ENCODE peak calls at places on chromosomes 2 and 18, in four cellular contexts. B is cardiac fibroblast, O is tibial nerve, Y is naive B cell. Z is an unnamed sample.

GRCh38 chr2:182324665-182325064 is 102.2 kb downstream of the PDE1A start:
- DNase-seq in B (peak; percentile 74), O (no peak), Y (no peak), Z (peak; percentile 84)

GRCh38 chr2:128451084-128451483 is 132.4 kb upstream of the HS6ST1 start:
- DNase-seq in B (no peak), O (no peak), Y (no peak), Z (no peak)

GRCh38 chr2:6186332-6187100 is 494.3 kb downstream of the SOX11 start:
- DNase-seq in B (peak; percentile 19), O (no peak), Y (no peak), Z (no peak)

GRCh38 chr2:163469561-163469962 is 266.2 kb downstream of the FIGN start:
- DNase-seq in B (peak; percentile 26), O (no peak), Y (no peak), Z (no peak)

GRCh38 chr2:118388771-118389170 is 300.5 kb downstream of the INSIG2 start:
- DNase-seq in B (no peak), O (no peak), Y (no peak), Z (no peak)

GRCh38 chr2:172813314-172813888 is 77.8 kb downstream of the RAPGEF4 start:
- DNase-seq in B (peak; percentile 71), O (no peak), Y (no peak), Z (peak; percentile 68)

GRCh38 chr18:53093650-53094049 is 753.7 kb downstream of the DCC start:
- DNase-seq in B (no peak), O (no peak), Y (no peak), Z (no peak)

GRCh38 chr2:107738268-107738667 is 88.4 kb upstream of the RGPD4 start:
- DNase-seq in B (no peak), O (no peak), Y (no peak), Z (no peak)

GRCh38 chr18:69943021-69943420 is 4.7 kb downstream of the CD226 start:
- DNase-seq in B (no peak), O (no peak), Y (no peak), Z (no peak)

GRCh38 chr18:63168287-63168686 is 151.3 kb downstream of the BCL2 start:
- DNase-seq in B (no peak), O (no peak), Y (no peak), Z (no peak)

GRCh38 chr2:232611559-232612218 is 21.7 kb upstream of the EFHD1 start:
- DNase-seq in B (peak; percentile 60), O (peak; percentile 53), Y (peak; percentile 27), Z (peak; percentile 19)

GRCh38 chr2:67581751-67582150 is 184.6 kb downstream of the ETAA1 start:
- DNase-seq in B (no peak), O (no peak), Y (no peak), Z (no peak)

GRCh38 chr2:63853527-63854310 is 12.0 kb downstream of the UGP2 start:
- DNase-seq in B (peak; percentile 75), O (no peak), Y (no peak), Z (no peak)

GRCh38 chr2:66030553-66030952 is 404.4 kb upstream of the MEIS1 start:
- DNase-seq in B (no peak), O (no peak), Y (no peak), Z (no peak)

GRCh38 chr2:59490994-59491393 is 1062.5 kb downstream of the BCL11A start:
- DNase-seq in B (no peak), O (no peak), Y (no peak), Z (no peak)

GRCh38 chr18:61699397-61700090 is 193.3 kb downstream of the RNF152 start:
- DNase-seq in B (no peak), O (no peak), Y (no peak), Z (no peak)

GRCh38 chr2:21118302-21118920 is 5.4 kb upstream of the TDRD15 start:
- DNase-seq in B (peak; percentile 27), O (peak; percentile 19), Y (no peak), Z (peak; percentile 59)

GRCh38 chr2:25587361-25587760 is 86.0 kb downstream of the DTNB start:
- DNase-seq in B (peak; percentile 19), O (no peak), Y (no peak), Z (peak; percentile 55)

GRCh38 chr18:68925268-68925667 is 127.4 kb downstream of the CCDC102B start:
- DNase-seq in B (peak; percentile 12), O (no peak), Y (no peak), Z (no peak)

GRCh38 chr18:48669180-48669675 is 130.4 kb downstream of the CTIF start:
- DNase-seq in B (no peak), O (no peak), Y (no peak), Z (no peak)

GRCh38 chr18:23354625-23355024 is 98.5 kb upstream of the RIOK3 start:
- DNase-seq in B (peak; percentile 34), O (no peak), Y (no peak), Z (peak; percentile 51)

GRCh38 chr2:30280596-30281434 is 49.5 kb downstream of the LBH start:
- DNase-seq in B (no peak), O (no peak), Y (no peak), Z (no peak)

GRCh38 chr2:232984451-232985207 is 28.4 kb downstream of the NGEF start:
- DNase-seq in B (no peak), O (no peak), Y (no peak), Z (no peak)

GRCh38 chr2:10900216-10901109 is 11.3 kb upstream of the KCNF1 start:
- DNase-seq in B (peak; percentile 9), O (no peak), Y (no peak), Z (no peak)

GRCh38 chr2:104866122-104866864 is 12.4 kb downstream of the POU3F3 start:
- DNase-seq in B (no peak), O (no peak), Y (no peak), Z (no peak)

GRCh38 chr2:229129738-229130371 is 141.2 kb downstream of the PID1 start:
- DNase-seq in B (peak; percentile 57), O (no peak), Y (no peak), Z (no peak)

GRCh38 chr2:134300585-134300984 is 46.7 kb downstream of the MGAT5 start:
- DNase-seq in B (no peak), O (no peak), Y (no peak), Z (peak; percentile 11)

GRCh38 chr2:3193423-3194330 is 183.9 kb downstream of the EIPR1 start:
- DNase-seq in B (peak; percentile 12), O (no peak), Y (no peak), Z (no peak)

Z was measured in endothelial cell of umbilical vein.